ENCODE peak calls at places on chromosomes 2 and 18, in four cellular contexts. One of them, this sample, is unnamed.

GRCh38 chr2:69535739-69536374 is 98.6 kb upstream of the NFU1 start:
- DNase-seq in GM23248: no peak
- DNase-seq in K562: no peak
- DNase-seq in HCT116: no peak
- DNase-seq in this sample: no peak

GRCh38 chr2:10813085-10813748 is 632 bp upstream of the PDIA6 start:
- DNase-seq in K562: no peak
- DNase-seq in HCT116: no peak
- DNase-seq in GM23248: peak
- DNase-seq in this sample: no peak

GRCh38 chr2:175837046-175837445 is 165.0 kb downstream of the LNPK start:
- DNase-seq in GM23248: peak
- DNase-seq in HCT116: no peak
- DNase-seq in K562: no peak
- DNase-seq in this sample: no peak

GRCh38 chr18:4987452-4988405 is 209.3 kb downstream of the AKAIN1 start:
- DNase-seq in GM23248: no peak
- DNase-seq in K562: no peak
- DNase-seq in HCT116: no peak
- DNase-seq in this sample: no peak

GRCh38 chr18:49849331-49850217 is 36.2 kb upstream of the ACAA2 start:
- DNase-seq in K562: peak
- DNase-seq in HCT116: peak
- DNase-seq in GM23248: peak
- DNase-seq in this sample: no peak

GRCh38 chr2:126399001-126399400 is 257.0 kb upstream of the GYPC start:
- DNase-seq in K562: peak
- DNase-seq in HCT116: no peak
- DNase-seq in GM23248: no peak
- DNase-seq in this sample: peak

GRCh38 chr18:68983126-68983525 is 185.2 kb downstream of the CCDC102B start:
- DNase-seq in K562: no peak
- DNase-seq in HCT116: no peak
- DNase-seq in GM23248: no peak
- DNase-seq in this sample: no peak

GRCh38 chr2:33212151-33212550 is 264.3 kb upstream of the RASGRP3 start:
- DNase-seq in K562: peak
- DNase-seq in GM23248: peak
- DNase-seq in HCT116: no peak
- DNase-seq in this sample: no peak

GRCh38 chr2:236562434-236562833 is 7.2 kb upstream of the ACKR3 start:
- DNase-seq in K562: no peak
- DNase-seq in HCT116: peak
- DNase-seq in GM23248: no peak
- DNase-seq in this sample: no peak

GRCh38 chr2:109382236-109382930 is 231.4 kb downstream of the SEPTIN10 start:
- DNase-seq in HCT116: no peak
- DNase-seq in GM23248: no peak
- DNase-seq in K562: no peak
- DNase-seq in this sample: no peak

GRCh38 chr2:129877795-129878775 is 101.4 kb upstream of the RAB6C start:
- DNase-seq in K562: peak
- DNase-seq in HCT116: no peak
- DNase-seq in GM23248: peak
- DNase-seq in this sample: no peak

GRCh38 chr2:30235008-30235655 is 3.8 kb downstream of the LBH start:
- DNase-seq in HCT116: no peak
- DNase-seq in GM23248: peak
- DNase-seq in K562: no peak
- DNase-seq in this sample: no peak

GRCh38 chr18:12242658-12243260 is 11.4 kb upstream of the CIDEA start:
- DNase-seq in HCT116: no peak
- DNase-seq in GM23248: no peak
- DNase-seq in K562: no peak
- DNase-seq in this sample: no peak

GRCh38 chr18:30280861-30281470 is 761.6 kb downstream of the DSC3 start:
- DNase-seq in K562: peak
- DNase-seq in GM23248: peak
- DNase-seq in HCT116: peak
- DNase-seq in this sample: peak

GRCh38 chr2:152611458-152612231 is 105.6 kb downstream of the PRPF40A start:
- DNase-seq in HCT116: no peak
- DNase-seq in GM23248: peak
- DNase-seq in K562: no peak
- DNase-seq in this sample: no peak

GRCh38 chr2:218878941-218879761 is 1.5 kb upstream of the WNT10A start:
- DNase-seq in HCT116: no peak
- DNase-seq in GM23248: no peak
- DNase-seq in K562: no peak
- DNase-seq in this sample: no peak

GRCh38 chr2:218882463-218882821 is 1.8 kb downstream of the WNT10A start:
- DNase-seq in K562: no peak
- DNase-seq in HCT116: no peak
- DNase-seq in GM23248: no peak
- DNase-seq in this sample: no peak

GRCh38 chr2:218879881-218880748 is 537 bp upstream of the WNT10A start:
- DNase-seq in GM23248: peak
- DNase-seq in HCT116: no peak
- DNase-seq in K562: no peak
- DNase-seq in this sample: peak

GRCh38 chr2:218881744-218882462 is 1.3 kb downstream of the WNT10A start:
- DNase-seq in GM23248: no peak
- DNase-seq in HCT116: no peak
- DNase-seq in K562: no peak
- DNase-seq in this sample: no peak

DNA sequence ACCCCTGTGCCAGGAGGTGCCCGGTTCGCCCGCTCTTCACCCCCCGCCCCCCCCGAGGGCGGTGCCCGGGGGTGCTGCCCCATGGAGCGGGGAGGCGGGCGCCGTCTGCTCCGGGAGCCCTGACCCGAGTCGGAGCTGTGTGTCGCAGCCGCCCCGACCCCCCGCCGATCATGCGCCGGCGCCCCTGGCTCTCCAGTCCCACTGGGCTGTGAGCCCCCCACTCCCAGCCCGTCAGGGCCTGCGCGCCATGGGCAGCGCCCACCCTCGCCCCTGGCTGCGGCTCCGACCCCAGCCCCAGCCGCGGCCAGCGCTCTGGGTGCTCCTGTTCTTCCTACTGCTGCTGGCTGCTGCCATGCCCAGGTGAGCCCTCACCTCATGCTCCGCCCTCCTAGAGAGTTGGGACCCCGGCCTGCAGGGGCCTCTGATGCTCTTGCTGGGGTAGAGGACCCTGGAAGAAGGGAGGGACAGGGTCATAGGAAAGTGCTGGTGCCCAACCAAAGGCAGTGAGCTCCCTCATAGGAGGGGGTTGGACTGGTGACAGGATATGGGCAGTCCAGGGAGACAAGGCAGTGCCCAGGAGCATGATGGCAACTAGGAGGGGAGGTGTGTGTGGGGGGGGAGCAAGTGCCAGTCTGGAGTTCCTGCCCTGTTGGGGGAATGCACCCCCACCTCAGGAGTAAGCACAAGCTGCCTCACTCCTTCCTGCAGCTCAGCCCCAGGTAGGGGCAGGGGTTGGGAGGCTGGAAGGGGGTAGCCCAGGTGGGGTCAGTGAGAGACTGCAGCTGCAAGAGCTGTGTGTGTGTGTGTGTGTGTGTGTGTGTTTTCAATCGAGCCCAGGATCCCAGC is at the start of gene WNT10A:
- DNase-seq in GM23248: no peak
- DNase-seq in HCT116: no peak
- DNase-seq in K562: no peak
- DNase-seq in this sample: no peak
- TF ChIP-seq EZH2 in GM23248: no peak
- TF ChIP-seq EZH2 in HCT116: no peak
- TF ChIP-seq EZH2 in K562: no peak
- TF ChIP-seq EZH2 in this sample: no peak

DNA sequence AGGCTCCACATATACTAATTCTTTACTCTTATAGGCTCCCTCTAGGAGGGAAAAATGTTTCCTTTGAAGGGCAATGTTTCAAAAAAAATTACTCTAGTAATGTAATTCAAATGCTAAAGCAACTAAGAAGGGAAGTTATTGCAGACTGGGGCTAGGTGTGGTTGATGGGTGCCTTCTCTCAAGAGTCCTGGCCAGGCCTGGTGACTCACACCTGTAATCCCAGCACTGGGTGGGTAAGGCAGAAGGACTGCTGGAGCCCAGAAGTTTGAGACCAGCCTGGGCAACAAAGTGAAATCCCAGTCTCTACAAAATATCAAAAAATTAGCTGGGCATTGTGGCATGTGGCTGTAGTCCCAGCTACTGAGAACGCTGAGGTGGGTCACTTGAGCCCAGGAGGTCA is 31.2 kb upstream of the CDKL4 start:
- DNase-seq in HCT116: no peak
- DNase-seq in GM23248: peak
- DNase-seq in K562: no peak
- DNase-seq in this sample: no peak
- H3K27ac ChIP-seq in HCT116: no peak
- H3K27ac ChIP-seq in GM23248: no peak
- H3K27ac ChIP-seq in K562: no peak
- H3K27ac ChIP-seq in this sample: no peak

GRCh38 chr2:45256173-45256866 is 247.1 kb upstream of the SIX2 start:
- DNase-seq in K562: no peak
- DNase-seq in HCT116: no peak
- DNase-seq in GM23248: no peak
- DNase-seq in this sample: no peak
- TF ChIP-seq EZH2 in K562: no peak
- TF ChIP-seq EZH2 in HCT116: no peak
- TF ChIP-seq EZH2 in GM23248: no peak
- TF ChIP-seq EZH2 in this sample: no peak

DNA sequence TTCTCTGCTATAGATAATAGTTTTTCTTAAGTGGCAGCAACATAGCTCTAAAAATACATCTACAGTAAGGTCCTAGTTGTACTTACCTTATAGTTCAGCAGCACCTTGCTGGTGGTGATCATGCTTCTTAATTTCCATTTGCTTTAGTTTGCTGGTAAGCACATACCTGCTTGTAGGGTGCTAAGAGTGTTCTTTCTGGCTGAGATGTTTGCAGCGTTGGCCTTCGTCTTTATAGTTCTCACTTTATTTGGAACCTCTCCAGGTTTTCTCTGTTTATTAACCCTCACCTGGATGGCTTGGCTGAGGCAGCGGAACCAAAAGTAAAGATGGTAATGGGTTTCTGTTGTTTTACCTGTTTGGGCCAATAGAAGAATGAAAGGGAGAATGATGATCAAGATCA is 123.6 kb upstream of the EFEMP1 start:
- DNase-seq in HCT116: no peak
- DNase-seq in K562: no peak
- DNase-seq in GM23248: no peak
- DNase-seq in this sample: no peak
- H3K27ac ChIP-seq in HCT116: no peak
- H3K27ac ChIP-seq in K562: no peak
- H3K27ac ChIP-seq in GM23248: no peak
- H3K27ac ChIP-seq in this sample: no peak

This sample was measured in DND-41.